ENCODE peak calls at places on chromosomes 12 and 14, in four cellular contexts. Y is GM23338, B is fibroblast of pulmonary artery, L is spleen. I is an unnamed sample.

GRCh38 chr14:95068521-95068920 is 88.8 kb downstream of the DICER1 start:
- DNase-seq in Y (no peak), L (no peak), B (no peak), I (no peak)

GRCh38 chr14:64639340-64639821 is 64.8 kb upstream of the PLEKHG3 start:
- DNase-seq in B (no peak), L (no peak), Y (peak; percentile 45), I (no peak)

GRCh38 chr12:49366652-49367380 is 446 bp upstream of the SPATS2 start:
- DNase-seq in L (peak; percentile 97), B (peak; percentile 96), Y (peak; percentile 95), I (peak; percentile 94)

GRCh38 chr14:31018057-31018645 is 7.3 kb upstream of the AP4S1 start:
- DNase-seq in Y (no peak), B (no peak), L (no peak), I (no peak)

GRCh38 chr12:18895946-18896345 is 158.0 kb downstream of the CAPZA3 start:
- DNase-seq in B (no peak), Y (peak; percentile 78), L (no peak), I (no peak)

GRCh38 chr14:100778951-100779690 is 46.8 kb upstream of the MEG3 start:
- DNase-seq in Y (no peak), B (no peak), L (peak; percentile 65), I (no peak)

GRCh38 chr12:117402363-117402762 is 40.9 kb upstream of the NOS1 start:
- DNase-seq in B (no peak), Y (peak; percentile 70), L (no peak), I (no peak)

GRCh38 chr12:46209914-46210834 is 58.7 kb downstream of the SLC38A1 start:
- DNase-seq in L (peak; percentile 89), B (peak; percentile 82), Y (peak; percentile 45), I (peak; percentile 74)

GRCh38 chr12:15278816-15279658 is 43.3 kb upstream of the PTPRO start:
- DNase-seq in Y (no peak), B (peak; percentile 81), L (peak; percentile 77), I (peak; percentile 85)

DNA sequence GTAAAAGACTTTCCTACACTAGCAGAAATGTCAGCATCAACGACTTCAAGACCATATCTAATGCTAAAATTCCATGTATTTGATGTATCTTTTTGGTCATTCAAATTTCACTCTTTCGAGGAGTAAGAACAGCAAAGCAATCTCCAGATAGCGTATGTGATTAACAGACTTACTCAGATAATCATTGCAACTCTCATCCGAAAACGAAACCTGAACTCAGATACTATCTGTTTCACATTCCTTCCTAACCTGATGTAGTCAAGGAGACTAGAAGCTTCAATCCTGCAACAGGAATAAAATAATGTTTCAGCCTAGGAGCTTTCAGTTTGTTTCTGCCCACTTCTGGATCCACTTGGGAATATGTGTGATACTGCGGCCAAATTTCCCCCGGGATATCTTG is 286.3 kb downstream of the NUAK1 start:
- DNase-seq in B (no peak), Y (no peak), L (no peak), I (no peak)
- H3K4me3 ChIP-seq in B (no peak overlapping the region), Y (no peak overlapping the region), L (no peak overlapping the region), I (no peak overlapping the region)

DNA sequence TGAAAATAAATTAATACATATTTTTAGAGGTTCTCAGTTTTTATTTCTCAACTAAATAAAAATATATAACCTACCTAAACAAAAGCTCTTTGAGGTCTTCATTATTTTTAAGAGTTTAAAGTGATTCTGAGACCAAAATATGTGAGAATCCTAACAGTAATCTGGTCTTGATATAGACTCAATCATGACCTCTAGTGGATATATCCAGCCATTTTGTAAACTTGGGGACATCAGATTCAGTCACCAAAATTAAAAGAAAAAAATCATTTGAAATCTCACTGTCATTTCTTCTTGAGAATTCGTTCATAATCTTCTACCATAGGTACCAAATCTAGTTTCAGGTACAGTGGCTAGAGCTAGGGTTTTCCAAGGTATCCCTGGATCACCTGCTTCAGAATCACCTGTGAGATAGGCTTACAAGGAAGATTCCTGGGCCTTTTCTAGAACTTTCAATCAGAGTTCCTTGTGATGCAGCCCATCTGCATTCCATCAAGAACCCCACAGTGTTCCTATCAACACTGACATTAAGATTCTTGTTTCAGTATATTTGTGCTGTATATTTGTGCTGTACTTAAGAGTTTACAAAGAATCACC is 214.9 kb downstream of the ADAMTS20 start:
- DNase-seq in L (no peak), B (peak; percentile 72), Y (peak; percentile 57), I (peak; percentile 79)
- TF ChIP-seq CTCF in L (peak; percentile 38), B (peak; percentile 62), Y (peak; percentile 47), I (peak; percentile 44)

GRCh38 chr14:90087433-90087832 is 25.6 kb downstream of the KCNK13 start:
- DNase-seq in B (peak; percentile 70), Y (no peak), L (no peak), I (peak; percentile 95)
- H3K4me3 ChIP-seq in B (no peak overlapping the region), Y (no peak overlapping the region), L (no peak overlapping the region), I (no peak overlapping the region)

GRCh38 chr12:106919910-106920544 is 35.7 kb upstream of the TMEM263 start:
- DNase-seq in B (peak; percentile 76), L (no peak), Y (peak; percentile 73), I (peak; percentile 75)
- TF ChIP-seq CTCF in B (peak; percentile 67), L (peak; percentile 79), Y (peak; percentile 75), I (peak; percentile 61)

DNA sequence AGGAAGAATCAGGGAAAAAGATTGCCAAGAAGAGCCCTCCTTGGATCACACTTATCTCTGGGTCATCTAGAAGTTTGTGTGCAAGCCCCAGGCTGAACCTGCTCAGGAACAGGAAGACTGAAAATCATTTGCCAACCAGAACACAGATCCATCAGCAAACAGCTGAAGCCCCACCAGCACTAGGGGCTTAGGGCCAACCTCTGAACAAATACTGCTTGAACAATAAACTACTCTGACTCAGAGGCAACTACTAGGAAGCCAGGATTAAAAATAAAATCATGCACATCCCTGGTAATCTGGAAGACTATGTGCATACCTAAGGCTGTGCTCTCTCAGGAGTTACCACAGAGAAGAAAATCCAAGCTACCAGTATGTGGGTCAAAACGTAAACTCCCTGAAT is 15.8 kb downstream of the GALNT8 start:
- DNase-seq in B (no peak), Y (no peak), L (no peak), I (no peak)
- H3K4me3 ChIP-seq in B (no peak overlapping the region), Y (no peak overlapping the region), L (no peak overlapping the region), I (no peak overlapping the region)

GRCh38 chr14:105014032-105014431 is 6.9 kb downstream of the CDCA4 start:
- DNase-seq in L (no peak), B (no peak), Y (no peak), I (no peak)

GRCh38 chr14:105010891-105011291 is 10.0 kb downstream of the CDCA4 start:
- DNase-seq in L (peak; percentile 72), Y (no peak), B (no peak), I (no peak)

GRCh38 chr14:105011312-105011990 is 9.4 kb downstream of the CDCA4 start:
- DNase-seq in Y (no peak), L (peak; percentile 67), B (no peak), I (no peak)

GRCh38 chr14:105013150-105013787 is 7.6 kb downstream of the CDCA4 start:
- DNase-seq in B (no peak), L (peak; percentile 35), Y (no peak), I (no peak)

DNA sequence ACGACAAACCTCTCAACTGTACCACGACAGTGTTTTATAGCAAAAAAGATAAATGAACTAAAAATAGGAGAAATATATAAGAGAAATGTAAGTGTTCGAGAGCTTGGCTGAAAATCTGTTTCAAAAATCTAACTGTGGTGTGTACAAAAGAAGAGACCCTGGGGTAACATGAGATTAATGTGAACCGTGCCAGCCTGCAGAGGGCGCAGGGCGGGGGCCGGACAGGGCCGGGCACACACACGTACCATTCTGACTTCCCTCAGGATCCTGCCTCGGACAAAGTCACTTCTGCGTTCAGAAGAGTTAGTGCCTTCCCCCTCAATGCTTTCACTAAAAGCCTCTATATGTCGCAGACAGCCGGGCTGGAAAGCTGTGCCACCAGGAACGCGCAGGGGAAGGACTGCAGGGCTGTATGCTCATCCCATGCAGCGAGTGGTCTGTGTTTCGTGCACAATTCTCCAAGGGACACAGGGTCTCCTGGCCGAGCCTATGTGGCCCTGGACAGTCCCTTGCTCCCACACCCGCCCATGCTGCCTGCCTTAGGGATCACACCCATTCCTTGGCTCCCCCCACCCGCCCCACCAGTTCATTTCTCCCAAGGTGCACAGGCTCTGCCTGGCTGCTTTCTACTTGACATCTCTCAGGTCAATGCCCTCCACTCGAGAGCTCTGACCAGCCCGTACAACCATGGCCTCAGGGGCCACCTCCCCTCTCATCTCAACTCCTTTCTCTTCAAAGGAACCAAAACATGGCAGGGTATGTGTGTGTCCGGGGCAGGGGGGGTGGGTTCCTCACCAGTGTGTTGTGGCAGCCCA is 8.5 kb downstream of the CDCA4 start:
- DNase-seq in B (no peak), L (peak; percentile 58), Y (no peak), I (no peak)
- TF ChIP-seq CTCF in B (peak; percentile 3), L (peak; percentile 44), Y (peak; percentile 29), I (peak; percentile 12)

DNA sequence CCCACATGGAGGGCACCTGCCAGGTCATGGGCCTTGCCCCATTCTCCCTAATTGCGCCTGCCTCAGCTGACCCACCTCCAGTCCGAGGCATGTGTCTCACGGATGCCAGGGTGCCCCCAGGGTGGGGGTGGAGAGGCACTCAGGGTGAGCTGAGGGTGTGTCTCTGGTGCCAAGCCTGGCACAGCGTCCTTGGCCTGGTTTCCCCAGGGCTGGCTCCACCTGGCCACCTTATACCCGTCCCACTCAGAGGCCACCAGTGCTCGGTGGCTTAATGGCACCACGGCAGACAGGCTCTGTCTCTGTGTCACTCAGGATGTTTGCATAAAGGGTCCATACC is 33.6 kb upstream of the TDRD9 start:
- DNase-seq in L (no peak), B (no peak), Y (no peak), I (no peak)
- H3K4me3 ChIP-seq in L (no peak overlapping the region), B (no peak overlapping the region), Y (no peak overlapping the region), I (no peak overlapping the region)